ENCODE peak calls at places on chromosomes 6 and 20, in nine cellular contexts. N, H, U, B, P, C, F, S and I are unnamed samples.

GRCh38 chr6:150588862-150589499 is 10.7 kb upstream of the PLEKHG1 start:
- DNase-seq in N (no peak), H (no peak), U (no peak), B (no peak), P (no peak), C (no peak), F (no peak), S (no peak), I (no peak)

GRCh38 chr6:156778615-156779205 is 1.5 kb downstream of the ARID1B start:
- DNase-seq in N (peak), H (peak), U (peak), B (peak), P (peak), C (peak), F (peak), S (peak), I (peak)

GRCh38 chr6:138227316-138227781 is 9.1 kb upstream of the PBOV1 start:
- DNase-seq in N (no peak), H (no peak), U (no peak), B (no peak), P (no peak), C (no peak), F (no peak), S (no peak), I (no peak)

GRCh38 chr20:36663026-36663425 is 17.0 kb upstream of the SLA2 start:
- DNase-seq in N (no peak), H (peak), U (no peak), B (no peak), P (peak), C (no peak), F (no peak), S (no peak), I (no peak)

GRCh38 chr6:122049341-122049740 is 350.1 kb upstream of the HSF2 start:
- DNase-seq in N (peak), H (no peak), U (no peak), B (peak), P (no peak), C (no peak), F (peak), S (no peak), I (no peak)

GRCh38 chr6:72554203-72554564 is 67.7 kb upstream of the KCNQ5 start:
- DNase-seq in N (peak), H (peak), U (no peak), B (no peak), P (peak), C (no peak), F (no peak), S (no peak), I (no peak)

GRCh38 chr6:31086788-31087440 is 25.5 kb downstream of the C6orf15 start:
- DNase-seq in N (peak), H (peak), U (no peak), B (peak), P (peak), C (no peak), F (no peak), S (no peak), I (no peak)

GRCh38 chr6:3619800-3620199 is 131.7 kb downstream of the PXDC1 start:
- DNase-seq in N (no peak), H (no peak), U (no peak), B (no peak), P (no peak), C (no peak), F (no peak), S (no peak), I (no peak)

GRCh38 chr6:160055813-160056212 is 65.8 kb upstream of the SLC22A1 start:
- DNase-seq in N (no peak), H (no peak), U (no peak), B (no peak), P (no peak), C (no peak), F (no peak), S (no peak), I (no peak)

GRCh38 chr20:17525132-17525531 is 6.0 kb downstream of the BFSP1 start:
- DNase-seq in N (no peak), H (no peak), U (no peak), B (no peak), P (no peak), C (no peak), F (no peak), S (no peak), I (no peak)

GRCh38 chr20:8481636-8482035 is 349.6 kb downstream of the PLCB1 start:
- DNase-seq in N (no peak), H (no peak), U (no peak), B (peak), P (peak), C (no peak), F (no peak), S (no peak), I (no peak)

GRCh38 chr6:138572200-138572875 is 73.0 kb upstream of the NHSL1 start:
- DNase-seq in N (peak), H (peak), U (no peak), B (peak), P (peak), C (no peak), F (peak), S (peak), I (no peak)

GRCh38 chr6:33744895-33745546 is 1.7 kb downstream of the IP6K3 start:
- DNase-seq in N (no peak), H (no peak), U (no peak), B (no peak), P (no peak), C (no peak), F (no peak), S (no peak), I (no peak)

GRCh38 chr20:24684954-24685691 is 215.7 kb downstream of the SYNDIG1 start:
- DNase-seq in N (no peak), H (no peak), U (peak), B (no peak), P (no peak), C (no peak), F (no peak), S (no peak), I (no peak)

GRCh38 chr6:157669747-157670216 is 153.3 kb upstream of the SNX9 start:
- DNase-seq in N (peak), H (peak), U (peak), B (peak), P (peak), C (no peak), F (peak), S (peak), I (no peak)

GRCh38 chr6:3813150-3813780 is 35.9 kb upstream of the FAM50B start:
- DNase-seq in N (peak), H (no peak), U (peak), B (no peak), P (peak), C (peak), F (peak), S (peak), I (peak)

GRCh38 chr6:33065312-33065711 is 8.1 kb downstream of the HLA-DPA1 start:
- DNase-seq in N (no peak), H (no peak), U (no peak), B (no peak), P (no peak), C (no peak), F (no peak), S (no peak), I (no peak)

GRCh38 chr6:57252975-57253374 is 30.9 kb upstream of the RAB23 start:
- DNase-seq in N (no peak), H (peak), U (no peak), B (peak), P (peak), C (no peak), F (no peak), S (no peak), I (no peak)

GRCh38 chr6:37242429-37243052 is 15.0 kb upstream of the TBC1D22B start:
- DNase-seq in N (peak), H (peak), U (no peak), B (peak), P (peak), C (no peak), F (no peak), S (peak), I (no peak)

GRCh38 chr6:135962731-135963130 is 111.2 kb downstream of the PDE7B start:
- DNase-seq in N (peak), H (peak), U (no peak), B (peak), P (peak), C (no peak), F (no peak), S (no peak), I (no peak)

GRCh38 chr6:109351231-109352132 is 30.8 kb downstream of the CD164 start:
- DNase-seq in N (no peak), H (peak), U (no peak), B (peak), P (peak), C (no peak), F (no peak), S (no peak), I (no peak)

GRCh38 chr6:90044833-90045337 is 150.6 kb downstream of the GJA10 start:
- DNase-seq in N (peak), H (peak), U (no peak), B (peak), P (peak), C (no peak), F (no peak), S (no peak), I (no peak)

GRCh38 chr6:83480470-83480869 is 31.9 kb upstream of the PRSS35 start:
- DNase-seq in N (no peak), H (no peak), U (no peak), B (no peak), P (no peak), C (no peak), F (no peak), S (no peak), I (no peak)

GRCh38 chr6:159020011-159020410 is 20.0 kb upstream of the RSPH3 start:
- DNase-seq in N (no peak), H (no peak), U (no peak), B (no peak), P (no peak), C (no peak), F (no peak), S (no peak), I (no peak)

GRCh38 chr6:42279966-42280629 is 62.4 kb upstream of the MRPS10 start:
- DNase-seq in N (peak), H (peak), U (no peak), B (peak), P (peak), C (no peak), F (peak), S (no peak), I (no peak)

DNA sequence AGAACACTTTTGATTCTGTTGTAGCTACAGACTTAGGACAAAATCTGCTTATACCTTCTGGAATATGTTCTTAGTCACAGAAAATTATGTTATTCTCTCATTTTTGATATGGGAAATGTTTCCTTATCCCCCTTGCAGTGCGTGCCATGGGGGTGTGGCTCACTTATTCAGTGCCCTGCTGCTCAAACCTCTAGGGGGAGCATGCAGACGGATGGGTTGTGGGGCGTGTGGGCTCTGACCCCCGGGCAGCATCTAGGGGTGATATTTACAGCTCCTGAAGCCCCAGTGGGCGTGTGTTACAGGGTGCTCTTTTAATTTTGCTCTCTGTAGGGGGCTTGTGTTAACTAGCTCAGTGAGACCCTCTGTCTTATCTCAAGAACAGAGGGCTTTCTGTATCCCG is 61.3 kb upstream of the FERMT1 start:
- DNase-seq in N (no peak), H (no peak), U (no peak), B (no peak), P (no peak), C (no peak), F (no peak), S (no peak), I (no peak)
- TF ChIP-seq CTCF in N (peak), H (no peak), U (no peak), B (no peak), P (peak), C (no peak), F (no peak), S (no peak), I (no peak)

DNA sequence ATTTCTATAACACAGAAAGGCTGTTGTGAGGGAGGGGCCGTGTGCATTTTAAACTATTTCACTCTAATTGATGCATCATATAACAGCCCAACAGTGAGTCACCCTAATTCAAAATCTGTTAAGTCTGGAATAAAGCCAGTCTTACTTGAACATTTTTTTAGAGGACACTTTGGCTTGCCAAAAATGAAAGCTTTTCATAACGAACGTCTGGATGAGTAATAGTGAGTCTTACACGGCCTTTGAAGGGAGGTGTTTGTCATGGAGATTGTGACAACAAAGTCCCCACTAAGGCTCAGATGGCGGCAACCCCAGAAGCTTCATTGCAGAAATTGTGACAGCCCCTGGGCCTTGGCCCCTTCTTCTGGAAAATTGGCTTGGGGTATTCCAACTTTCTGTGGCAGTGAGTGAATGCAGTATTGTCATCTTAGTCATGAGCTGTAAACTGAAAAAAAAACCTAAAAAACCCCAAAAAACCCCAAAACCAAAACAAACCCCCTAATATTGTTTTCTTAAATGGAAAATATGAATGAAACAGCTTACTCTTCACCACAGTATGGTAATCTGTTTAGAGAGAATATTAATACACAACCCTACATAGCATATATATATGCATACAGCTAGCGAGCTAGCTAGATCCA is 92.6 kb upstream of the CLDN20 start:
- DNase-seq in N (peak), H (peak), U (no peak), B (peak), P (peak), C (peak), F (no peak), S (peak), I (peak)
- TF ChIP-seq CTCF in N (no peak), H (no peak), U (no peak), B (no peak), P (no peak), C (no peak), F (no peak), S (no peak), I (no peak)

GRCh38 chr6:55888917-55889316 is 13.5 kb upstream of the BMP5 start:
- DNase-seq in N (no peak), H (no peak), U (no peak), B (no peak), P (no peak), C (no peak), F (no peak), S (no peak), I (no peak)

GRCh38 chr6:55882731-55883595 is 7.6 kb upstream of the BMP5 start:
- DNase-seq in N (peak), H (peak), U (no peak), B (peak), P (peak), C (no peak), F (no peak), S (no peak), I (no peak)

GRCh38 chr6:55886185-55886836 is 10.9 kb upstream of the BMP5 start:
- DNase-seq in N (no peak), H (peak), U (no peak), B (peak), P (peak), C (no peak), F (no peak), S (no peak), I (no peak)
- TF ChIP-seq CTCF in N (no peak), H (peak), U (no peak), B (peak), P (peak), C (peak), F (peak), S (no peak), I (no peak)

DNA sequence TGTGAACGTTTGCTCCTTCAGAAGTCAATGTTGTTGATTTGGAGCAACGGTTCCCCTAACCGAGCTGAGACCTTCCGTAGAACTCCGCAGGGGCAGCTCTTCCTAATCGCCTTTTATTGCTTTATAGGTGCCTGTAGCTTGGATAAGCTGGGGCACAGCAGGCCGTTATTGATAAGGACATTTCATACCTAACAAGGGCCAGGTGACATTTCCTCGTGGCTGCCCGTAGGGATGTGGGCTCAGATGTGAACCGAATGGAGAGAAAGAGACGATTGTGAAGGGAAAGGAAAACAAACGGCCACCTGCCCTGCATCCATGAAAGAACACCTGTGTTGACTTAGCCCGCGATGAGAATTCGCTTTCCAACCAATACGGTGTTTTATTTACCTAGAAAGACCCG is 53.3 kb upstream of the DACT2 start:
- DNase-seq in N (no peak), H (no peak), U (no peak), B (no peak), P (no peak), C (no peak), F (no peak), S (no peak), I (no peak)
- TF ChIP-seq CTCF in N (no peak), H (no peak), U (no peak), B (no peak), P (no peak), C (no peak), F (no peak), S (no peak), I (no peak)

GRCh38 chr20:1811621-1812498 is 83.3 kb upstream of the SIRPA start:
- DNase-seq in N (no peak), H (no peak), U (no peak), B (no peak), P (no peak), C (no peak), F (no peak), S (peak), I (no peak)
- TF ChIP-seq CTCF in N (no peak), H (no peak), U (no peak), B (no peak), P (no peak), C (no peak), F (no peak), S (no peak), I (no peak)

DNA sequence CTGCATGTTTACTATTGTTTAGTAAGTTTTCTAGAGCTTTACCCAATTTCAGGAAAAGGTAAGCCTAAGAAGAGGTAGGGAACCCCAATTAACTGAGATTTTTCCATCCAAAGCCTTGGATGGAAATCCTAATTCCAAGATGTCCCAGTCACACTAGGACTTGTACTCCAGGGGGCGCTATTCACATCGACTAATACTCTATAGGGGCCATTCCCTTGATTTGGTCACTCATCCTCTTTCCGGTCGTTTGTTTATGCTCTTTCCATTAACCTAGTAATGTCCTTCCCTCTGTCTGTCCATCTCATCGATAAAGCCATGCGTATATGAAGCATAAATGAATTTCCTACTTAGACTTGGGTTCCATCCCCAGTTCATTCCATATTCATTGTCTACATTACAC is 80.8 kb upstream of the FUCA2 start:
- DNase-seq in N (no peak), H (no peak), U (no peak), B (peak), P (no peak), C (no peak), F (no peak), S (no peak), I (no peak)
- TF ChIP-seq CTCF in N (peak), H (peak), U (no peak), B (peak), P (peak), C (no peak), F (no peak), S (no peak), I (no peak)

GRCh38 chr6:27565839-27566779 is 93.2 kb upstream of the ZNF184 start:
- DNase-seq in N (no peak), H (no peak), U (no peak), B (no peak), P (no peak), C (no peak), F (no peak), S (no peak), I (no peak)
- TF ChIP-seq CTCF in N (no peak), H (no peak), U (no peak), B (no peak), P (no peak), C (peak), F (no peak), S (no peak), I (peak)

GRCh38 chr6:71190809-71191208 is 97.8 kb upstream of the OGFRL1 start:
- DNase-seq in N (no peak), H (peak), U (no peak), B (peak), P (peak), C (no peak), F (no peak), S (no peak), I (no peak)
- TF ChIP-seq CTCF in N (no peak), H (peak), U (no peak), B (peak), P (peak), C (no peak), F (peak), S (peak), I (no peak)